ENCODE peak calls at places on chromosomes 11 and 22, in seven cellular contexts. T is pancreas, B is A549, K is lower lobe of right lung, U is cardiac muscle cell, E is heart left ventricle, G is HepG2. R is an unnamed sample.

GRCh38 chr11:125621995-125622394 is 3.0 kb upstream of the CHEK1 start:
- DNase-seq in T (no peak), B (no peak), K (no peak), U (no peak), E (no peak), G (no peak), R (no peak)

GRCh38 chr22:42621505-42622002 is 6.9 kb upstream of the POLDIP3 start:
- DNase-seq in T (peak; percentile 57), B (peak; percentile 80), K (peak; percentile 74), U (peak; percentile 83), E (peak; percentile 69), G (peak; percentile 47), R (no peak)

GRCh38 chr11:128709402-128709801 is 15.5 kb downstream of the FLI1 start:
- DNase-seq in T (no peak), B (no peak), K (no peak), U (no peak), E (no peak), G (peak; percentile 12), R (no peak)

GRCh38 chr11:63508009-63508408 is 2.1 kb downstream of the LGALS12 start:
- DNase-seq in T (peak; percentile 71), B (peak; percentile 54), K (no peak), U (peak; percentile 61), E (peak; percentile 60), G (peak; percentile 64), R (no peak)

GRCh38 chr22:20186183-20186870 is 35.5 kb upstream of the CCDC188 start:
- DNase-seq in T (no peak), B (no peak), K (no peak), U (no peak), E (no peak), G (peak; percentile 44), R (no peak)

GRCh38 chr22:46078241-46079092 is 71.9 kb upstream of the PPARA start:
- DNase-seq in T (peak; percentile 85), B (no peak), K (peak; percentile 75), U (no peak), E (peak; percentile 87), G (no peak), R (peak; percentile 81)

GRCh38 chr11:62850911-62851806 is 11.8 kb upstream of the WDR74 start:
- DNase-seq in T (no peak), B (no peak), K (no peak), U (no peak), E (no peak), G (peak; percentile 43), R (no peak)

GRCh38 chr11:15146271-15147003 is 31.7 kb downstream of the INSC start:
- DNase-seq in T (no peak), B (no peak), K (no peak), U (no peak), E (no peak), G (no peak), R (no peak)

GRCh38 chr11:117366875-117367274 is 39.2 kb downstream of the CEP164 start:
- DNase-seq in T (no peak), B (no peak), K (no peak), U (no peak), E (no peak), G (no peak), R (no peak)

GRCh38 chr11:70399681-70400112 is 1.4 kb downstream of the CTTN start:
- DNase-seq in T (peak; percentile 83), B (peak; percentile 94), K (peak; percentile 78), U (peak; percentile 43), E (peak; percentile 92), G (peak; percentile 78), R (peak; percentile 93)

GRCh38 chr11:2027710-2028109 is 30.1 kb upstream of the H19 start:
- DNase-seq in T (no peak), B (no peak), K (no peak), U (no peak), E (no peak), G (no peak), R (no peak)
- H3K4me3 ChIP-seq in T (no peak overlapping the region), B (no peak overlapping the region), K (no peak overlapping the region), U (no peak overlapping the region), E (no peak overlapping the region), G (no peak overlapping the region), R (no peak overlapping the region)

GRCh38 chr22:50606126-50606525 is 5.5 kb downstream of the MAPK8IP2 start:
- DNase-seq in T (no peak), B (no peak), K (no peak), U (no peak), E (no peak), G (no peak), R (no peak)

GRCh38 chr22:50604623-50605348 is 4.2 kb downstream of the MAPK8IP2 start:
- DNase-seq in T (peak; percentile 1), B (no peak), K (no peak), U (no peak), E (no peak), G (no peak), R (peak; percentile 67)

GRCh38 chr22:50606561-50607365 is 6.2 kb downstream of the MAPK8IP2 start:
- DNase-seq in T (peak; percentile 2), B (no peak), K (no peak), U (no peak), E (no peak), G (no peak), R (peak; percentile 58)

GRCh38 chr22:50604256-50604580 is 3.6 kb downstream of the MAPK8IP2 start:
- DNase-seq in T (peak; percentile 1), B (no peak), K (no peak), U (no peak), E (no peak), G (no peak), R (no peak)

GRCh38 chr22:50605349-50606074 is 4.9 kb downstream of the MAPK8IP2 start:
- DNase-seq in T (peak; percentile 1), B (no peak), K (no peak), U (no peak), E (no peak), G (no peak), R (no peak)
- TF ChIP-seq CTCF in T (no peak), B (no peak), K (no peak), U (no peak), E (no peak), G (no peak), R (no peak)

GRCh38 chr11:64766881-64767280 is 7.1 kb upstream of the PYGM start:
- DNase-seq in T (no peak), B (no peak), K (no peak), U (no peak), E (no peak), G (no peak), R (peak; percentile 15)

GRCh38 chr11:64768300-64768694 is 8.5 kb upstream of the PYGM start:
- DNase-seq in T (no peak), B (no peak), K (no peak), U (no peak), E (no peak), G (no peak), R (peak; percentile 11)

GRCh38 chr11:64765841-64766682 is 6.3 kb upstream of the PYGM start:
- DNase-seq in T (no peak), B (no peak), K (no peak), U (no peak), E (no peak), G (no peak), R (peak; percentile 75)

GRCh38 chr11:64769283-64769682 is 9.1 kb downstream of the SF1 start:
- DNase-seq in T (no peak), B (no peak), K (no peak), U (no peak), E (no peak), G (no peak), R (no peak)

DNA sequence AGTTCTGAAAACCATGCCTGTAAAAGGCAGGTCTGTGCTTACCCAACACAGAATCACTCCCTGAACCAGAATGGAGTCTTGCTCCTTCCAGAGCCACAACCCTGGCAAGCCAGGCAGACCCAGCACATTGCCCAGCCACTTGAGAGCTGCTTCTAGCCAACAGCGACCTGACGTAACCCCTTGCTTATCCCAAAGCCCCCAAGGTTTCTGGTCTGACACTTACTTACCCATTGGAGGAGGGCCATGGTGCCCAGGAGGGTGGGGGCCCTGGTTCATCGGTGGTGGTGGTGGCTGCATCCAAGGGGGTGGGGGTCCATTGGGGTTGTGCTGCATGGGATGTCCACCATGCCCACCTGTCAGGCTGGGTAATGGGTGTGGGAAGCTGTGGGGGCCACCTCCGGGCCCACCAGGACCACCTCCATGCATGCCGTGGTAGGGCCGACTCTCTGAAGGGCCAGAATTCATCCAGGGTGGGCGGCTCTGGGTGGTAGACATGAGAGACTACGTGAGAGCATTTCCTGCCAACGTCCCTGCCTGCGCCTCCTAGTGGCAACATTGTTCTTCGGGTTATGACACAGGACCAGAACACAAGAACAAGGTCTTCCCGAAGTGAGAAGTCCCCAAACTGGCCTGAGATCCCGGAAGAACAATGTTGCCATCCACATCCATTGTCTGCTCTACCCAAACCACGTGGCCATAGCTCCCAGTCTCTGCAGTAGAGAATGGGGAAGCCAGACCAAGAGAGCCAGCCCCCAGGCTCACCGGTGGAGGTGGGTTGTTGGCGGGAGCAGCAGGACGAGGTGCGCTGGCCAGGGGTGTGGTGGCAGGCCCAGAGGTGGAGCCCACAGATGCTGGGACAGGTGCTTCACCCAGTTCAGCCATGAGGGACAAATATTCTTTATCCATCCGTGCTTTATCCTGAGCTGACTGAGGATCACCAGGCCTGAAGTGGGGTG is 7.8 kb upstream of the PYGM start:
- DNase-seq in T (peak; percentile 42), B (no peak), K (peak; percentile 76), U (peak; percentile 86), E (peak; percentile 73), G (peak; percentile 67), R (peak; percentile 84)
- H3K27ac ChIP-seq in T (no peak overlapping the region), B (no peak overlapping the region), K (peak overlapping the region; percentile 26), U (peak overlapping the region; percentile 15), E (no peak overlapping the region), G (no peak overlapping the region), R (peak overlapping the region; percentile 41)

DNA sequence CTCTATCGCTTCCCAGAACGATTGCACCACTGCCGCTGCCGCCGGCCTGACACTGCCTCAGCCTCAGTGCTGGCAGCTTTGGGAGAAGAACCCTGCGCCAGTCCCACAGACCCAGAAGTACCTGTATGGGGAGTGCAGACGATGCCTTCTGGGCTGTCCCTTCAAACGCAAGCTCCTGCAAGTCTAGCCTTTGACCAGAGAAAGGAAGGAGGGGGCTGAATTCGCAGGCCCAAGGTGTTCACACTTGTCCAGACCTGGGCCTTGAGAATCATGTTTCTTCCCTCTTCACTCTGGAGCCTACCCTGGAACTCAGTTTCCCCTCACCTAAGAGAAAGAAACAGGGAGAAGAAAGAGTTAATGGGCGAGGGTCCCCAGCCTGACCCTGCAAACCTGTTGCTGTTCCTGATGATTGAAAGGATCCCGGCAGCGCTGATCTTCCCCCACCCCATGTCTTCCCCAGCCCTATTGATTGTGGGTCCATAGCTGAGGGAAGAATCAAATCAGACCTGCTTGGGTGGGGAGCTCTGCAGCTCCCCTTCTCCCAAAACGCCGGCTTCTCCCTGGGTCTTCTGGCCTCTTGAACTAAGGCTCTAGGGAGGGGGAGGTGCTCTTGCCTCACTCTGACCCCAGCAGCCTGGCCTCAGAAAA is 786 bp upstream of the MCAM start:
- DNase-seq in T (no peak), B (no peak), K (no peak), U (no peak), E (no peak), G (no peak), R (no peak)
- H3K4me3 ChIP-seq in T (peak overlapping the region; percentile 49), B (no peak overlapping the region), K (peak overlapping the region; percentile 51), U (peak overlapping the region; percentile 11), E (peak overlapping the region; percentile 74), G (peak overlapping the region; percentile 76), R (no peak overlapping the region)